ENCODE peak calls at places on chromosomes 6 and 20, in five cellular contexts. One of them, this sample, is unnamed.

GRCh38 chr6:150001295-150001990 is 23.9 kb downstream of the RAET1L start:
- DNase-seq in NCI-H748 treated with DMSO at 0.1 percent for 48 hours: no peak
- DNase-seq in stimulated activated CD8-positive, alpha-beta memory T cell treated with anti-CD3 and anti-CD28 coated beads, Interleukin-2, amount 100 ng/mL, for 1 hour: no peak
- DNase-seq in AG04450: no peak
- DNase-seq in activated CD8-positive, alpha-beta memory T cell treated with anti-CD3 and anti-CD28 coated beads, Interleukin-2, amount 50 U/mL, for 4 hours: no peak
- DNase-seq in this sample: no peak

GRCh38 chr20:32896521-32897280 is 38.0 kb downstream of the EFCAB8 start:
- DNase-seq in stimulated activated CD8-positive, alpha-beta memory T cell treated with anti-CD3 and anti-CD28 coated beads, Interleukin-2, amount 100 ng/mL, for 1 hour: no peak
- DNase-seq in activated CD8-positive, alpha-beta memory T cell treated with anti-CD3 and anti-CD28 coated beads, Interleukin-2, amount 50 U/mL, for 4 hours: no peak
- DNase-seq in AG04450: no peak
- DNase-seq in NCI-H748 treated with DMSO at 0.1 percent for 48 hours: no peak
- DNase-seq in this sample: no peak

GRCh38 chr20:34110025-34111013 is 1.7 kb downstream of the EIF2S2 start:
- DNase-seq in AG04450: no peak
- DNase-seq in NCI-H748 treated with DMSO at 0.1 percent for 48 hours: no peak
- DNase-seq in stimulated activated CD8-positive, alpha-beta memory T cell treated with anti-CD3 and anti-CD28 coated beads, Interleukin-2, amount 100 ng/mL, for 1 hour: no peak
- DNase-seq in activated CD8-positive, alpha-beta memory T cell treated with anti-CD3 and anti-CD28 coated beads, Interleukin-2, amount 50 U/mL, for 4 hours: no peak
- DNase-seq in this sample: no peak

GRCh38 chr20:24423794-24424307 is 45.6 kb upstream of the SYNDIG1 start:
- DNase-seq in NCI-H748 treated with DMSO at 0.1 percent for 48 hours: no peak
- DNase-seq in activated CD8-positive, alpha-beta memory T cell treated with anti-CD3 and anti-CD28 coated beads, Interleukin-2, amount 50 U/mL, for 4 hours: no peak
- DNase-seq in stimulated activated CD8-positive, alpha-beta memory T cell treated with anti-CD3 and anti-CD28 coated beads, Interleukin-2, amount 100 ng/mL, for 1 hour: no peak
- DNase-seq in AG04450: no peak
- DNase-seq in this sample: no peak

GRCh38 chr20:5729348-5729747 is 20.9 kb upstream of the SHLD1 start:
- DNase-seq in NCI-H748 treated with DMSO at 0.1 percent for 48 hours: no peak
- DNase-seq in AG04450: peak; percentile 48
- DNase-seq in stimulated activated CD8-positive, alpha-beta memory T cell treated with anti-CD3 and anti-CD28 coated beads, Interleukin-2, amount 100 ng/mL, for 1 hour: no peak
- DNase-seq in activated CD8-positive, alpha-beta memory T cell treated with anti-CD3 and anti-CD28 coated beads, Interleukin-2, amount 50 U/mL, for 4 hours: no peak
- DNase-seq in this sample: no peak

GRCh38 chr6:36679043-36679821 is 718 bp downstream of the CDKN1A start:
- DNase-seq in activated CD8-positive, alpha-beta memory T cell treated with anti-CD3 and anti-CD28 coated beads, Interleukin-2, amount 50 U/mL, for 4 hours: peak; percentile 34
- DNase-seq in stimulated activated CD8-positive, alpha-beta memory T cell treated with anti-CD3 and anti-CD28 coated beads, Interleukin-2, amount 100 ng/mL, for 1 hour: no peak
- DNase-seq in NCI-H748 treated with DMSO at 0.1 percent for 48 hours: peak; percentile 8
- DNase-seq in AG04450: no peak
- DNase-seq in this sample: peak; percentile 32

GRCh38 chr6:108897371-108897770 is 49.1 kb downstream of the ARMC2 start:
- DNase-seq in activated CD8-positive, alpha-beta memory T cell treated with anti-CD3 and anti-CD28 coated beads, Interleukin-2, amount 50 U/mL, for 4 hours: no peak
- DNase-seq in AG04450: no peak
- DNase-seq in stimulated activated CD8-positive, alpha-beta memory T cell treated with anti-CD3 and anti-CD28 coated beads, Interleukin-2, amount 100 ng/mL, for 1 hour: no peak
- DNase-seq in NCI-H748 treated with DMSO at 0.1 percent for 48 hours: peak; percentile 97
- DNase-seq in this sample: no peak

GRCh38 chr20:14879020-14879697 is 541.7 kb upstream of the FLRT3 start:
- DNase-seq in activated CD8-positive, alpha-beta memory T cell treated with anti-CD3 and anti-CD28 coated beads, Interleukin-2, amount 50 U/mL, for 4 hours: no peak
- DNase-seq in NCI-H748 treated with DMSO at 0.1 percent for 48 hours: peak; percentile 55
- DNase-seq in AG04450: peak; percentile 4
- DNase-seq in stimulated activated CD8-positive, alpha-beta memory T cell treated with anti-CD3 and anti-CD28 coated beads, Interleukin-2, amount 100 ng/mL, for 1 hour: no peak
- DNase-seq in this sample: no peak

GRCh38 chr20:38599410-38599882 is 2.2 kb upstream of the ARHGAP40 start:
- DNase-seq in stimulated activated CD8-positive, alpha-beta memory T cell treated with anti-CD3 and anti-CD28 coated beads, Interleukin-2, amount 100 ng/mL, for 1 hour: no peak
- DNase-seq in activated CD8-positive, alpha-beta memory T cell treated with anti-CD3 and anti-CD28 coated beads, Interleukin-2, amount 50 U/mL, for 4 hours: no peak
- DNase-seq in AG04450: no peak
- DNase-seq in NCI-H748 treated with DMSO at 0.1 percent for 48 hours: no peak
- DNase-seq in this sample: no peak

GRCh38 chr6:103672169-103672568 is 1187.5 kb downstream of the HACE1 start:
- DNase-seq in activated CD8-positive, alpha-beta memory T cell treated with anti-CD3 and anti-CD28 coated beads, Interleukin-2, amount 50 U/mL, for 4 hours: no peak
- DNase-seq in NCI-H748 treated with DMSO at 0.1 percent for 48 hours: no peak
- DNase-seq in stimulated activated CD8-positive, alpha-beta memory T cell treated with anti-CD3 and anti-CD28 coated beads, Interleukin-2, amount 100 ng/mL, for 1 hour: no peak
- DNase-seq in AG04450: no peak
- DNase-seq in this sample: no peak

GRCh38 chr20:31739550-31739863 is 417 bp downstream of the TPX2 start:
- DNase-seq in stimulated activated CD8-positive, alpha-beta memory T cell treated with anti-CD3 and anti-CD28 coated beads, Interleukin-2, amount 100 ng/mL, for 1 hour: no peak
- DNase-seq in activated CD8-positive, alpha-beta memory T cell treated with anti-CD3 and anti-CD28 coated beads, Interleukin-2, amount 50 U/mL, for 4 hours: no peak
- DNase-seq in NCI-H748 treated with DMSO at 0.1 percent for 48 hours: no peak
- DNase-seq in AG04450: no peak
- DNase-seq in this sample: no peak

GRCh38 chr6:155528982-155529453 is 73.4 kb upstream of the NOX3 start:
- DNase-seq in NCI-H748 treated with DMSO at 0.1 percent for 48 hours: no peak
- DNase-seq in activated CD8-positive, alpha-beta memory T cell treated with anti-CD3 and anti-CD28 coated beads, Interleukin-2, amount 50 U/mL, for 4 hours: no peak
- DNase-seq in stimulated activated CD8-positive, alpha-beta memory T cell treated with anti-CD3 and anti-CD28 coated beads, Interleukin-2, amount 100 ng/mL, for 1 hour: no peak
- DNase-seq in AG04450: peak; percentile 53
- DNase-seq in this sample: peak; percentile 5

GRCh38 chr6:2741756-2742155 is 9.0 kb downstream of the MYLK4 start:
- DNase-seq in activated CD8-positive, alpha-beta memory T cell treated with anti-CD3 and anti-CD28 coated beads, Interleukin-2, amount 50 U/mL, for 4 hours: no peak
- DNase-seq in stimulated activated CD8-positive, alpha-beta memory T cell treated with anti-CD3 and anti-CD28 coated beads, Interleukin-2, amount 100 ng/mL, for 1 hour: no peak
- DNase-seq in NCI-H748 treated with DMSO at 0.1 percent for 48 hours: no peak
- DNase-seq in AG04450: no peak
- DNase-seq in this sample: no peak

GRCh38 chr6:105424177-105424783 is 21.4 kb upstream of the PREP start:
- DNase-seq in AG04450: no peak
- DNase-seq in activated CD8-positive, alpha-beta memory T cell treated with anti-CD3 and anti-CD28 coated beads, Interleukin-2, amount 50 U/mL, for 4 hours: peak; percentile 65
- DNase-seq in stimulated activated CD8-positive, alpha-beta memory T cell treated with anti-CD3 and anti-CD28 coated beads, Interleukin-2, amount 100 ng/mL, for 1 hour: peak; percentile 23
- DNase-seq in NCI-H748 treated with DMSO at 0.1 percent for 48 hours: peak; percentile 73
- DNase-seq in this sample: peak; percentile 12

GRCh38 chr20:58471161-58471834 is 43.9 kb downstream of the APCDD1L start:
- DNase-seq in activated CD8-positive, alpha-beta memory T cell treated with anti-CD3 and anti-CD28 coated beads, Interleukin-2, amount 50 U/mL, for 4 hours: no peak
- DNase-seq in NCI-H748 treated with DMSO at 0.1 percent for 48 hours: no peak
- DNase-seq in AG04450: no peak
- DNase-seq in stimulated activated CD8-positive, alpha-beta memory T cell treated with anti-CD3 and anti-CD28 coated beads, Interleukin-2, amount 100 ng/mL, for 1 hour: no peak
- DNase-seq in this sample: no peak

GRCh38 chr20:53736757-53737403 is 143.2 kb upstream of the ZNF217 start:
- DNase-seq in activated CD8-positive, alpha-beta memory T cell treated with anti-CD3 and anti-CD28 coated beads, Interleukin-2, amount 50 U/mL, for 4 hours: no peak
- DNase-seq in AG04450: no peak
- DNase-seq in NCI-H748 treated with DMSO at 0.1 percent for 48 hours: no peak
- DNase-seq in stimulated activated CD8-positive, alpha-beta memory T cell treated with anti-CD3 and anti-CD28 coated beads, Interleukin-2, amount 100 ng/mL, for 1 hour: no peak
- DNase-seq in this sample: no peak

GRCh38 chr20:58642465-58642864 is 8.6 kb upstream of the STX16 start:
- DNase-seq in stimulated activated CD8-positive, alpha-beta memory T cell treated with anti-CD3 and anti-CD28 coated beads, Interleukin-2, amount 100 ng/mL, for 1 hour: no peak
- DNase-seq in activated CD8-positive, alpha-beta memory T cell treated with anti-CD3 and anti-CD28 coated beads, Interleukin-2, amount 50 U/mL, for 4 hours: no peak
- DNase-seq in NCI-H748 treated with DMSO at 0.1 percent for 48 hours: no peak
- DNase-seq in AG04450: no peak
- DNase-seq in this sample: no peak

GRCh38 chr20:33796907-33797544 is 14.1 kb upstream of the CHMP4B start:
- DNase-seq in AG04450: no peak
- DNase-seq in NCI-H748 treated with DMSO at 0.1 percent for 48 hours: no peak
- DNase-seq in activated CD8-positive, alpha-beta memory T cell treated with anti-CD3 and anti-CD28 coated beads, Interleukin-2, amount 50 U/mL, for 4 hours: no peak
- DNase-seq in stimulated activated CD8-positive, alpha-beta memory T cell treated with anti-CD3 and anti-CD28 coated beads, Interleukin-2, amount 100 ng/mL, for 1 hour: no peak
- DNase-seq in this sample: no peak

GRCh38 chr6:42168650-42169049 is 4.5 kb upstream of the GUCA1A start:
- DNase-seq in NCI-H748 treated with DMSO at 0.1 percent for 48 hours: no peak
- DNase-seq in AG04450: no peak
- DNase-seq in stimulated activated CD8-positive, alpha-beta memory T cell treated with anti-CD3 and anti-CD28 coated beads, Interleukin-2, amount 100 ng/mL, for 1 hour: no peak
- DNase-seq in activated CD8-positive, alpha-beta memory T cell treated with anti-CD3 and anti-CD28 coated beads, Interleukin-2, amount 50 U/mL, for 4 hours: no peak
- DNase-seq in this sample: no peak

GRCh38 chr6:55388161-55388560 is 60.9 kb downstream of the GFRAL start:
- DNase-seq in stimulated activated CD8-positive, alpha-beta memory T cell treated with anti-CD3 and anti-CD28 coated beads, Interleukin-2, amount 100 ng/mL, for 1 hour: no peak
- DNase-seq in activated CD8-positive, alpha-beta memory T cell treated with anti-CD3 and anti-CD28 coated beads, Interleukin-2, amount 50 U/mL, for 4 hours: no peak
- DNase-seq in AG04450: peak; percentile 13
- DNase-seq in NCI-H748 treated with DMSO at 0.1 percent for 48 hours: no peak
- DNase-seq in this sample: no peak

GRCh38 chr6:152184573-152185157 is 377.2 kb downstream of the ESR1 start:
- DNase-seq in NCI-H748 treated with DMSO at 0.1 percent for 48 hours: no peak
- DNase-seq in AG04450: no peak
- DNase-seq in activated CD8-positive, alpha-beta memory T cell treated with anti-CD3 and anti-CD28 coated beads, Interleukin-2, amount 50 U/mL, for 4 hours: no peak
- DNase-seq in stimulated activated CD8-positive, alpha-beta memory T cell treated with anti-CD3 and anti-CD28 coated beads, Interleukin-2, amount 100 ng/mL, for 1 hour: no peak
- DNase-seq in this sample: no peak

GRCh38 chr6:79307321-79308036 is 73.0 kb upstream of the HMGN3 start:
- DNase-seq in AG04450: no peak
- DNase-seq in activated CD8-positive, alpha-beta memory T cell treated with anti-CD3 and anti-CD28 coated beads, Interleukin-2, amount 50 U/mL, for 4 hours: no peak
- DNase-seq in NCI-H748 treated with DMSO at 0.1 percent for 48 hours: no peak
- DNase-seq in stimulated activated CD8-positive, alpha-beta memory T cell treated with anti-CD3 and anti-CD28 coated beads, Interleukin-2, amount 100 ng/mL, for 1 hour: no peak
- DNase-seq in this sample: no peak

GRCh38 chr6:88599561-88599960 is 363.9 kb downstream of the RNGTT start:
- DNase-seq in stimulated activated CD8-positive, alpha-beta memory T cell treated with anti-CD3 and anti-CD28 coated beads, Interleukin-2, amount 100 ng/mL, for 1 hour: no peak
- DNase-seq in AG04450: no peak
- DNase-seq in NCI-H748 treated with DMSO at 0.1 percent for 48 hours: no peak
- DNase-seq in activated CD8-positive, alpha-beta memory T cell treated with anti-CD3 and anti-CD28 coated beads, Interleukin-2, amount 50 U/mL, for 4 hours: no peak
- DNase-seq in this sample: no peak

GRCh38 chr6:43216200-43216599 is 13.1 kb downstream of the DNPH1 start:
- DNase-seq in NCI-H748 treated with DMSO at 0.1 percent for 48 hours: no peak
- DNase-seq in stimulated activated CD8-positive, alpha-beta memory T cell treated with anti-CD3 and anti-CD28 coated beads, Interleukin-2, amount 100 ng/mL, for 1 hour: no peak
- DNase-seq in activated CD8-positive, alpha-beta memory T cell treated with anti-CD3 and anti-CD28 coated beads, Interleukin-2, amount 50 U/mL, for 4 hours: no peak
- DNase-seq in AG04450: no peak
- DNase-seq in this sample: no peak

GRCh38 chr6:2186516-2186915 is 58.9 kb downstream of the GMDS start:
- DNase-seq in activated CD8-positive, alpha-beta memory T cell treated with anti-CD3 and anti-CD28 coated beads, Interleukin-2, amount 50 U/mL, for 4 hours: no peak
- DNase-seq in stimulated activated CD8-positive, alpha-beta memory T cell treated with anti-CD3 and anti-CD28 coated beads, Interleukin-2, amount 100 ng/mL, for 1 hour: no peak
- DNase-seq in AG04450: no peak
- DNase-seq in NCI-H748 treated with DMSO at 0.1 percent for 48 hours: no peak
- DNase-seq in this sample: no peak

GRCh38 chr6:106527979-106528378 is 101.3 kb downstream of the RTN4IP1 start:
- DNase-seq in NCI-H748 treated with DMSO at 0.1 percent for 48 hours: no peak
- DNase-seq in stimulated activated CD8-positive, alpha-beta memory T cell treated with anti-CD3 and anti-CD28 coated beads, Interleukin-2, amount 100 ng/mL, for 1 hour: no peak
- DNase-seq in AG04450: peak; percentile 84
- DNase-seq in activated CD8-positive, alpha-beta memory T cell treated with anti-CD3 and anti-CD28 coated beads, Interleukin-2, amount 50 U/mL, for 4 hours: no peak
- DNase-seq in this sample: no peak